ENCODE peak calls at places on chromosomes 12 and 14, in nine cellular contexts. One of them, this sample, is unnamed.
A peak's percentile ranks its signal among the peaks of the same experiment; 100 is the strongest.

GRCh38 chr14:73761621-73762355 is 47.6 kb upstream of the PNMA1 start:
- DNase-seq in stimulated activated naive CD4-positive, alpha-beta T cell treated with Interleukin-2 at 50 U/mL for 16 hours: no peak
- DNase-seq in NCI-H2171 treated with DMSO at 0.1 percent for 48 hours: no peak
- DNase-seq in body of pancreas: no peak
- DNase-seq in CD4-positive, alpha-beta memory T cell: no peak
- DNase-seq in EL: no peak
- DNase-seq in RKO: no peak
- DNase-seq in NCI-H1048: no peak
- DNase-seq in ureter: no peak
- DNase-seq in this sample: no peak

GRCh38 chr12:110869035-110869434 is 22.2 kb downstream of the CCDC63 start:
- DNase-seq in stimulated activated naive CD4-positive, alpha-beta T cell treated with Interleukin-2 at 50 U/mL for 16 hours: no peak
- DNase-seq in NCI-H2171 treated with DMSO at 0.1 percent for 48 hours: no peak
- DNase-seq in body of pancreas: no peak
- DNase-seq in CD4-positive, alpha-beta memory T cell: no peak
- DNase-seq in EL: no peak
- DNase-seq in RKO: no peak
- DNase-seq in NCI-H1048: no peak
- DNase-seq in ureter: no peak
- DNase-seq in this sample: no peak

GRCh38 chr14:34489324-34489723 is 27.3 kb upstream of the SPTSSA start:
- DNase-seq in stimulated activated naive CD4-positive, alpha-beta T cell treated with Interleukin-2 at 50 U/mL for 16 hours: no peak
- DNase-seq in NCI-H2171 treated with DMSO at 0.1 percent for 48 hours: no peak
- DNase-seq in body of pancreas: no peak
- DNase-seq in CD4-positive, alpha-beta memory T cell: no peak
- DNase-seq in EL: no peak
- DNase-seq in RKO: no peak
- DNase-seq in NCI-H1048: no peak
- DNase-seq in ureter: no peak
- DNase-seq in this sample: no peak

GRCh38 chr12:42701079-42701478 is 111.5 kb upstream of the PRICKLE1 start:
- DNase-seq in stimulated activated naive CD4-positive, alpha-beta T cell treated with Interleukin-2 at 50 U/mL for 16 hours: no peak
- DNase-seq in NCI-H2171 treated with DMSO at 0.1 percent for 48 hours: no peak
- DNase-seq in body of pancreas: no peak
- DNase-seq in CD4-positive, alpha-beta memory T cell: no peak
- DNase-seq in EL: no peak
- DNase-seq in RKO: no peak
- DNase-seq in NCI-H1048: no peak
- DNase-seq in ureter: no peak
- DNase-seq in this sample: no peak

GRCh38 chr12:112841891-112842290 is 50.3 kb downstream of the RPH3A start:
- DNase-seq in stimulated activated naive CD4-positive, alpha-beta T cell treated with Interleukin-2 at 50 U/mL for 16 hours: no peak
- DNase-seq in NCI-H2171 treated with DMSO at 0.1 percent for 48 hours: no peak
- DNase-seq in body of pancreas: no peak
- DNase-seq in CD4-positive, alpha-beta memory T cell: no peak
- DNase-seq in EL: peak; percentile 62
- DNase-seq in RKO: no peak
- DNase-seq in NCI-H1048: no peak
- DNase-seq in ureter: no peak
- DNase-seq in this sample: no peak

GRCh38 chr12:20006856-20007255 is 361.5 kb upstream of the PDE3A start:
- DNase-seq in stimulated activated naive CD4-positive, alpha-beta T cell treated with Interleukin-2 at 50 U/mL for 16 hours: no peak
- DNase-seq in NCI-H2171 treated with DMSO at 0.1 percent for 48 hours: no peak
- DNase-seq in body of pancreas: no peak
- DNase-seq in CD4-positive, alpha-beta memory T cell: no peak
- DNase-seq in EL: peak; percentile 23
- DNase-seq in RKO: no peak
- DNase-seq in NCI-H1048: no peak
- DNase-seq in ureter: no peak
- DNase-seq in this sample: no peak

GRCh38 chr12:128259556-128260070 is 7.4 kb upstream of the TMEM132C start:
- DNase-seq in stimulated activated naive CD4-positive, alpha-beta T cell treated with Interleukin-2 at 50 U/mL for 16 hours: no peak
- DNase-seq in NCI-H2171 treated with DMSO at 0.1 percent for 48 hours: peak; percentile 29
- DNase-seq in body of pancreas: peak; percentile 62
- DNase-seq in CD4-positive, alpha-beta memory T cell: no peak
- DNase-seq in EL: no peak
- DNase-seq in RKO: peak; percentile 47
- DNase-seq in NCI-H1048: peak; percentile 47
- DNase-seq in ureter: no peak
- DNase-seq in this sample: no peak

GRCh38 chr14:38125484-38125912 is 82.2 kb upstream of the SSTR1 start:
- DNase-seq in stimulated activated naive CD4-positive, alpha-beta T cell treated with Interleukin-2 at 50 U/mL for 16 hours: no peak
- DNase-seq in NCI-H2171 treated with DMSO at 0.1 percent for 48 hours: peak; percentile 5
- DNase-seq in body of pancreas: peak; percentile 42
- DNase-seq in CD4-positive, alpha-beta memory T cell: no peak
- DNase-seq in EL: no peak
- DNase-seq in RKO: no peak
- DNase-seq in NCI-H1048: no peak
- DNase-seq in ureter: no peak
- DNase-seq in this sample: no peak

GRCh38 chr14:23306412-23307145 is at the start of gene BCL2L2:
- DNase-seq in stimulated activated naive CD4-positive, alpha-beta T cell treated with Interleukin-2 at 50 U/mL for 16 hours: no peak
- DNase-seq in NCI-H2171 treated with DMSO at 0.1 percent for 48 hours: peak; percentile 85
- DNase-seq in body of pancreas: peak; percentile 94
- DNase-seq in CD4-positive, alpha-beta memory T cell: no peak
- DNase-seq in EL: peak; percentile 93
- DNase-seq in RKO: peak; percentile 89
- DNase-seq in NCI-H1048: peak; percentile 81
- DNase-seq in ureter: peak; percentile 94
- DNase-seq in this sample: peak; percentile 92

GRCh38 chr14:65117795-65118746 is 15.8 kb upstream of the MAX start:
- DNase-seq in stimulated activated naive CD4-positive, alpha-beta T cell treated with Interleukin-2 at 50 U/mL for 16 hours: no peak
- DNase-seq in NCI-H2171 treated with DMSO at 0.1 percent for 48 hours: no peak
- DNase-seq in body of pancreas: no peak
- DNase-seq in CD4-positive, alpha-beta memory T cell: no peak
- DNase-seq in EL: no peak
- DNase-seq in RKO: no peak
- DNase-seq in NCI-H1048: no peak
- DNase-seq in ureter: no peak
- DNase-seq in this sample: no peak

GRCh38 chr12:56061982-56062381 is 18.0 kb upstream of the ERBB3 start:
- DNase-seq in stimulated activated naive CD4-positive, alpha-beta T cell treated with Interleukin-2 at 50 U/mL for 16 hours: no peak
- DNase-seq in NCI-H2171 treated with DMSO at 0.1 percent for 48 hours: no peak
- DNase-seq in body of pancreas: no peak
- DNase-seq in CD4-positive, alpha-beta memory T cell: no peak
- DNase-seq in EL: no peak
- DNase-seq in RKO: no peak
- DNase-seq in NCI-H1048: no peak
- DNase-seq in ureter: no peak
- DNase-seq in this sample: no peak

GRCh38 chr12:75870878-75871277 is 160.7 kb downstream of the PHLDA1 start:
- DNase-seq in stimulated activated naive CD4-positive, alpha-beta T cell treated with Interleukin-2 at 50 U/mL for 16 hours: no peak
- DNase-seq in NCI-H2171 treated with DMSO at 0.1 percent for 48 hours: no peak
- DNase-seq in body of pancreas: no peak
- DNase-seq in CD4-positive, alpha-beta memory T cell: no peak
- DNase-seq in EL: peak; percentile 28
- DNase-seq in RKO: no peak
- DNase-seq in NCI-H1048: no peak
- DNase-seq in ureter: no peak
- DNase-seq in this sample: no peak

GRCh38 chr14:105074601-105075053 is 9.4 kb upstream of the GPR132 start:
- DNase-seq in stimulated activated naive CD4-positive, alpha-beta T cell treated with Interleukin-2 at 50 U/mL for 16 hours: no peak
- DNase-seq in NCI-H2171 treated with DMSO at 0.1 percent for 48 hours: peak; percentile 99
- DNase-seq in body of pancreas: no peak
- DNase-seq in CD4-positive, alpha-beta memory T cell: no peak
- DNase-seq in EL: no peak
- DNase-seq in RKO: no peak
- DNase-seq in NCI-H1048: no peak
- DNase-seq in ureter: no peak
- DNase-seq in this sample: no peak

GRCh38 chr14:104870368-104871144 is 5.5 kb downstream of the CEP170B start:
- DNase-seq in stimulated activated naive CD4-positive, alpha-beta T cell treated with Interleukin-2 at 50 U/mL for 16 hours: peak; percentile 23
- DNase-seq in NCI-H2171 treated with DMSO at 0.1 percent for 48 hours: no peak
- DNase-seq in body of pancreas: peak; percentile 58
- DNase-seq in CD4-positive, alpha-beta memory T cell: peak; percentile 22
- DNase-seq in EL: no peak
- DNase-seq in RKO: no peak
- DNase-seq in NCI-H1048: no peak
- DNase-seq in ureter: no peak
- DNase-seq in this sample: peak; percentile 44

GRCh38 chr12:29053567-29053966 is 95.5 kb upstream of the FAR2 start:
- DNase-seq in stimulated activated naive CD4-positive, alpha-beta T cell treated with Interleukin-2 at 50 U/mL for 16 hours: no peak
- DNase-seq in NCI-H2171 treated with DMSO at 0.1 percent for 48 hours: no peak
- DNase-seq in body of pancreas: no peak
- DNase-seq in CD4-positive, alpha-beta memory T cell: no peak
- DNase-seq in EL: no peak
- DNase-seq in RKO: no peak
- DNase-seq in NCI-H1048: no peak
- DNase-seq in ureter: no peak
- DNase-seq in this sample: no peak

GRCh38 chr14:103699901-103700752 is 15.1 kb downstream of the XRCC3 start:
- DNase-seq in stimulated activated naive CD4-positive, alpha-beta T cell treated with Interleukin-2 at 50 U/mL for 16 hours: no peak
- DNase-seq in NCI-H2171 treated with DMSO at 0.1 percent for 48 hours: no peak
- DNase-seq in body of pancreas: no peak
- DNase-seq in CD4-positive, alpha-beta memory T cell: no peak
- DNase-seq in EL: no peak
- DNase-seq in RKO: no peak
- DNase-seq in NCI-H1048: no peak
- DNase-seq in ureter: no peak
- DNase-seq in this sample: no peak

GRCh38 chr12:11648514-11649412 is 711 bp upstream of the ETV6 start:
- DNase-seq in stimulated activated naive CD4-positive, alpha-beta T cell treated with Interleukin-2 at 50 U/mL for 16 hours: peak; percentile 79
- DNase-seq in NCI-H2171 treated with DMSO at 0.1 percent for 48 hours: peak; percentile 69
- DNase-seq in body of pancreas: peak; percentile 79
- DNase-seq in CD4-positive, alpha-beta memory T cell: peak; percentile 77
- DNase-seq in EL: peak; percentile 87
- DNase-seq in RKO: peak; percentile 91
- DNase-seq in NCI-H1048: peak; percentile 62
- DNase-seq in ureter: peak; percentile 78
- DNase-seq in this sample: peak; percentile 69

GRCh38 chr12:102631274-102631673 is 150.9 kb upstream of the IGF1 start:
- DNase-seq in stimulated activated naive CD4-positive, alpha-beta T cell treated with Interleukin-2 at 50 U/mL for 16 hours: no peak
- DNase-seq in NCI-H2171 treated with DMSO at 0.1 percent for 48 hours: no peak
- DNase-seq in body of pancreas: no peak
- DNase-seq in CD4-positive, alpha-beta memory T cell: no peak
- DNase-seq in EL: peak; percentile 89
- DNase-seq in RKO: peak; percentile 14
- DNase-seq in NCI-H1048: no peak
- DNase-seq in ureter: no peak
- DNase-seq in this sample: no peak

GRCh38 chr12:991350-992278 is 591 bp downstream of the ERC1 start:
- DNase-seq in stimulated activated naive CD4-positive, alpha-beta T cell treated with Interleukin-2 at 50 U/mL for 16 hours: peak; percentile 28
- DNase-seq in NCI-H2171 treated with DMSO at 0.1 percent for 48 hours: peak; percentile 76
- DNase-seq in body of pancreas: no peak
- DNase-seq in CD4-positive, alpha-beta memory T cell: no peak
- DNase-seq in EL: peak; percentile 17
- DNase-seq in RKO: peak; percentile 46
- DNase-seq in NCI-H1048: no peak
- DNase-seq in ureter: no peak
- DNase-seq in this sample: no peak

GRCh38 chr12:54648265-54648664 is at the start of gene DCD:
- DNase-seq in stimulated activated naive CD4-positive, alpha-beta T cell treated with Interleukin-2 at 50 U/mL for 16 hours: no peak
- DNase-seq in NCI-H2171 treated with DMSO at 0.1 percent for 48 hours: no peak
- DNase-seq in body of pancreas: no peak
- DNase-seq in CD4-positive, alpha-beta memory T cell: no peak
- DNase-seq in EL: no peak
- DNase-seq in RKO: no peak
- DNase-seq in NCI-H1048: no peak
- DNase-seq in ureter: no peak
- DNase-seq in this sample: no peak

GRCh38 chr14:99737451-99737951 is 53.4 kb downstream of the CYP46A1 start:
- DNase-seq in stimulated activated naive CD4-positive, alpha-beta T cell treated with Interleukin-2 at 50 U/mL for 16 hours: no peak
- DNase-seq in NCI-H2171 treated with DMSO at 0.1 percent for 48 hours: no peak
- DNase-seq in body of pancreas: peak; percentile 84
- DNase-seq in CD4-positive, alpha-beta memory T cell: no peak
- DNase-seq in EL: no peak
- DNase-seq in RKO: no peak
- DNase-seq in NCI-H1048: no peak
- DNase-seq in ureter: no peak
- DNase-seq in this sample: peak; percentile 78

GRCh38 chr12:125137776-125138344 is 72.6 kb downstream of the AACS start:
- DNase-seq in stimulated activated naive CD4-positive, alpha-beta T cell treated with Interleukin-2 at 50 U/mL for 16 hours: no peak
- DNase-seq in NCI-H2171 treated with DMSO at 0.1 percent for 48 hours: no peak
- DNase-seq in body of pancreas: no peak
- DNase-seq in CD4-positive, alpha-beta memory T cell: no peak
- DNase-seq in EL: no peak
- DNase-seq in RKO: no peak
- DNase-seq in NCI-H1048: no peak
- DNase-seq in ureter: no peak
- DNase-seq in this sample: no peak

GRCh38 chr14:61472025-61472672 is 150.8 kb downstream of the PRKCH start:
- DNase-seq in stimulated activated naive CD4-positive, alpha-beta T cell treated with Interleukin-2 at 50 U/mL for 16 hours: peak; percentile 27
- DNase-seq in NCI-H2171 treated with DMSO at 0.1 percent for 48 hours: no peak
- DNase-seq in body of pancreas: no peak
- DNase-seq in CD4-positive, alpha-beta memory T cell: peak; percentile 58
- DNase-seq in EL: peak; percentile 98
- DNase-seq in RKO: peak; percentile 16
- DNase-seq in NCI-H1048: no peak
- DNase-seq in ureter: peak; percentile 69
- DNase-seq in this sample: no peak

GRCh38 chr12:124778411-124778810 is 85.3 kb downstream of the SCARB1 start:
- DNase-seq in stimulated activated naive CD4-positive, alpha-beta T cell treated with Interleukin-2 at 50 U/mL for 16 hours: peak; percentile 22
- DNase-seq in NCI-H2171 treated with DMSO at 0.1 percent for 48 hours: no peak
- DNase-seq in body of pancreas: no peak
- DNase-seq in CD4-positive, alpha-beta memory T cell: no peak
- DNase-seq in EL: no peak
- DNase-seq in RKO: no peak
- DNase-seq in NCI-H1048: no peak
- DNase-seq in ureter: no peak
- DNase-seq in this sample: no peak

GRCh38 chr12:102061096-102061555 is 665 bp downstream of the WASHC3 start:
- DNase-seq in stimulated activated naive CD4-positive, alpha-beta T cell treated with Interleukin-2 at 50 U/mL for 16 hours: no peak
- DNase-seq in NCI-H2171 treated with DMSO at 0.1 percent for 48 hours: no peak
- DNase-seq in body of pancreas: no peak
- DNase-seq in CD4-positive, alpha-beta memory T cell: peak; percentile 37
- DNase-seq in EL: no peak
- DNase-seq in RKO: no peak
- DNase-seq in NCI-H1048: no peak
- DNase-seq in ureter: no peak
- DNase-seq in this sample: no peak

GRCh38 chr12:111417784-111418593 is 12.3 kb downstream of the SH2B3 start:
- DNase-seq in stimulated activated naive CD4-positive, alpha-beta T cell treated with Interleukin-2 at 50 U/mL for 16 hours: no peak
- DNase-seq in NCI-H2171 treated with DMSO at 0.1 percent for 48 hours: no peak
- DNase-seq in body of pancreas: no peak
- DNase-seq in CD4-positive, alpha-beta memory T cell: no peak
- DNase-seq in EL: no peak
- DNase-seq in RKO: no peak
- DNase-seq in NCI-H1048: no peak
- DNase-seq in ureter: no peak
- DNase-seq in this sample: no peak

This sample was measured in stomach.